ENCODE peak calls at places on chromosomes 2 and 18, in four cellular contexts. W is HepG2, Q is H1, M is K562. L is an unnamed sample.

GRCh38 chr2:225920621-225921020 is 521.1 kb downstream of the NYAP2 start:
- DNase-seq in Q (no peak), M (no peak), W (no peak), L (no peak)

GRCh38 chr2:177165731-177166711 is 46.6 kb upstream of the HNRNPA3 start:
- DNase-seq in M (no peak), W (peak), Q (no peak), L (peak)

GRCh38 chr2:10331033-10331701 is 28.5 kb downstream of the HPCAL1 start:
- DNase-seq in Q (no peak), W (no peak), M (peak), L (peak)

GRCh38 chr18:6547476-6547875 is 132.8 kb upstream of the L3MBTL4 start:
- DNase-seq in Q (no peak), M (no peak), W (no peak), L (no peak)

GRCh38 chr2:172894723-172895387 is 159.2 kb downstream of the RAPGEF4 start:
- DNase-seq in W (no peak), M (no peak), Q (no peak), L (no peak)

GRCh38 chr2:222295368-222296041 is 3.3 kb downstream of the PAX3 start:
- DNase-seq in W (no peak), M (no peak), Q (peak), L (no peak)

GRCh38 chr2:127621981-127622431 is 23.9 kb upstream of the GPR17 start:
- DNase-seq in M (no peak), W (no peak), Q (no peak), L (no peak)

GRCh38 chr2:10305254-10305635 is 2.5 kb downstream of the HPCAL1 start:
- DNase-seq in M (no peak), W (no peak), Q (no peak), L (no peak)

GRCh38 chr2:225889452-225889851 is 489.9 kb downstream of the NYAP2 start:
- DNase-seq in M (no peak), Q (no peak), W (peak), L (no peak)

GRCh38 chr2:112061299-112061698 is 6.2 kb downstream of the TMEM87B start:
- DNase-seq in Q (no peak), M (no peak), W (no peak), L (no peak)

GRCh38 chr2:60439219-60439974 is 114.1 kb downstream of the BCL11A start:
- DNase-seq in M (peak), W (no peak), Q (no peak), L (peak)

GRCh38 chr2:161165811-161166210 is 5.6 kb downstream of the TANK start:
- DNase-seq in M (no peak), Q (no peak), W (no peak), L (no peak)

GRCh38 chr18:7958081-7958896 is 391.2 kb downstream of the PTPRM start:
- DNase-seq in W (no peak), Q (no peak), M (no peak), L (peak)
- TF ChIP-seq RFX5 in W (no peak), Q (no peak), M (no peak), L (no peak)

GRCh38 chr2:101330253-101330921 is 21.9 kb upstream of the RNF149 start:
- DNase-seq in Q (no peak), W (peak), M (no peak), L (no peak)

GRCh38 chr2:101331202-101331601 is 22.7 kb upstream of the RNF149 start:
- DNase-seq in W (no peak), M (no peak), Q (no peak), L (no peak)

GRCh38 chr2:101328474-101329007 is 20.0 kb upstream of the RNF149 start:
- DNase-seq in Q (no peak), W (no peak), M (no peak), L (peak)

GRCh38 chr2:101327863-101328394 is 19.4 kb upstream of the RNF149 start:
- DNase-seq in M (no peak), Q (no peak), W (no peak), L (no peak)

DNA sequence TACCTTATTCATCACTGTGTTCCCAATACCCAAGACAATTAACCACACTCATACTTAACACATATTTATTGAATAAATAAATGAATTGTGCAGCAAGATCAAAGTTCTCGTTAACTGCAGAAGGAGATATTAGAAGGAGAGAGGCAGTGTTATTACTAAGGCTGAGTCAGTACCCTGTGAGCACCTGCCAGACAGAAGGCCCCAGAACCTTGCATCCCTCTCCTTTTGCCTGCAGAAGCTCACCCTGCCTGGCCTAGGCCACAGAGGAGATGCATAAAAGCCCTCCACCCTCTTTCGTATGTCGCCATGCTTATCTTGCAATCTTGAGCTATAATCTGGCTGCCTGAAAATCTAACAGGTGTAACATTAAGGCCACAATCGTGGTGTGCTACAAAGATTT is 20.5 kb upstream of the RNF149 start:
- DNase-seq in W (no peak), Q (no peak), M (no peak), L (no peak)
- TF ChIP-seq CREB1 in W (no peak), Q (no peak), M (no peak), L (no peak)

DNA sequence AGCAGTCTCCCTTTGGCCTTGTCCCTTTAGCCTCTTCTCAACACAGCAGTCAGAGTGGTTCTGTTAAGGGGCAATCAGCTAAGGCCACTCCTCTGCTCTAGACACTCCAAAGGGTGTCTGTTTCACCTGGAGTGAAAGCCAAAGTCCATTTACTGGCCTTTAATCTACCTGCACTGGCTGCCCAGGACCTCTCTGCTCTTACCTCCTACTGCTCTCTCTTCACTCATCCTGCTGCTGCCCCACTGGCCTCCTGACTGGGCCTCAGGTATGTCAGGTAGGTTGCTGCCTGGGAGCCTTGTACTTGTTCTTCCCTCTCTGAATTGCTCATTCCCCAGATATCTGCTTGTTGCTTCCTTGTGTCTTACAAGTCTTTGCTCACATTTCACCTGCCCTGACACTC is 68.2 kb downstream of the PIKFYVE start:
- DNase-seq in Q (no peak), W (no peak), M (no peak), L (no peak)
- TF ChIP-seq RFX5 in Q (no peak), W (no peak), M (no peak), L (no peak)

GRCh38 chr2:25328152-25329085 is 13.3 kb downstream of the DNMT3A start:
- DNase-seq in Q (no peak), M (no peak), W (no peak), L (no peak)

GRCh38 chr2:25331686-25332365 is 9.9 kb downstream of the DNMT3A start:
- DNase-seq in Q (no peak), M (no peak), W (no peak), L (no peak)

GRCh38 chr2:25332571-25332970 is 9.2 kb downstream of the DNMT3A start:
- DNase-seq in W (no peak), Q (no peak), M (no peak), L (no peak)

GRCh38 chr2:25330273-25330672 is 11.5 kb downstream of the DNMT3A start:
- DNase-seq in M (no peak), W (no peak), Q (no peak), L (no peak)

GRCh38 chr2:25330937-25331336 is 10.8 kb downstream of the DNMT3A start:
- DNase-seq in Q (no peak), M (no peak), W (no peak), L (no peak)
- TF ChIP-seq CREB1 in Q (no peak), M (no peak), W (no peak), L (no peak)

DNA sequence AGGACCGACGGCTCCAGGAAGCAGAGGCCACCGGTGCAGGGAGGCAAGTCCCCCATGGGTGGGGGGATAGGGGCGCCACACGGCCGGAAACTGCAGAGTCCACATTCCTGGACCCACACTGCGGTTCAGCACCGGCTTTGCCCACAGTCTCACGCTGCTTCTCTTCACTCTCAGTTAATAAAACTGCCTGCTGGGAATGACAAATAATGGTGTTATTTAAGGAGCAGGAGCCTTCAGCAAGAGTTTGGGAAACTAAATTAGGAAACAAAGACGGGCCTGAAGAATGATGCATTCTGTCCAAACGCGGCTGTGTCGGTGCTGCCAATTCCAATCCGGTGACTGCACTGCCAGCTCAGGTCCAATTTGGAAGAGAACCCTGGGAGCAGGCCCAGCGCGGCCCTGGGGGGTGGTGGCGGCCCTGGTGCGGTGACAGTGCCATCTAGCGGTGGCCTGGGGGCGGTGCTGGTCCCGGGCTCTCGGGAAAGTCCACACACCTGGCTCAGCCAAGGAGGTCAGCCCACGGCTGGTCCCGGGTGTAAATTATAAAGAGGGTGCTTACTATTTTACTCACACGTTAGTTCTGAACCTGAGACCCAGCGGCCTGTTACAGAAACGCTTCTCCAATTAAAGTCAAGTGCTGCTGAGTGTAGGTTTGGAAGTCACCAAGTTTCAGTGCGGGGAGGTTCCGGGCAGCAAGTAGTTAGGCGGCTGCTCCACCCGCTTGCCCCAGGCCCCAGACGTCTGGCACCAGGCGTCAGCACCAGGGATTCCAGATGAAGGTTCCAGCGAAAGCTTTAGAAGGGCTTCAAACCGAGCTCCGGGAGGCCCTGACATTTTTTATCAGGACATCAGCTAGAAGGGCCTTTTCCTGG is 73.2 kb upstream of the PXDN start:
- DNase-seq in W (peak), Q (peak), M (peak), L (no peak)
- TF ChIP-seq RFX5 in W (no peak), Q (no peak), M (no peak), L (no peak)

DNA sequence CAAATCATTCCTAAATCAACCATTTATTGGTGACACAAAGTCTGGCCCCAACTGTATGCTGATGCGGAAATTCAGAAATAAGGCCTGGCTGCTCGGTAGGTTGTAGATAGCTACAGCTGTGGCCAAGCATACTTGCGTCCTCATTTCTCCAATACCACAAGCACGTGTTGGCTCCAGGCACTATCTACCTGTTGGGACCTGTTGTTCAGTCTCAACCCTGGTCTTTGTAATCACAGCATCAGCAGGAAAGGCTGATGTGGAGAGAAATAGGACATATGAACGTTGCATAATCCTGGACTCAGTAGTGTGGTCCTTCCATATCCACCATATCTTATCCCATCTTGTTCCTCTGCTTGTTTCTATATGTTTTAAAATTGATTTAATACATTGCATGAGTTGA is 212.6 kb downstream of the PMAIP1 start:
- DNase-seq in W (no peak), Q (no peak), M (no peak), L (no peak)
- TF ChIP-seq CREB1 in W (no peak), Q (no peak), M (no peak), L (no peak)

DNA sequence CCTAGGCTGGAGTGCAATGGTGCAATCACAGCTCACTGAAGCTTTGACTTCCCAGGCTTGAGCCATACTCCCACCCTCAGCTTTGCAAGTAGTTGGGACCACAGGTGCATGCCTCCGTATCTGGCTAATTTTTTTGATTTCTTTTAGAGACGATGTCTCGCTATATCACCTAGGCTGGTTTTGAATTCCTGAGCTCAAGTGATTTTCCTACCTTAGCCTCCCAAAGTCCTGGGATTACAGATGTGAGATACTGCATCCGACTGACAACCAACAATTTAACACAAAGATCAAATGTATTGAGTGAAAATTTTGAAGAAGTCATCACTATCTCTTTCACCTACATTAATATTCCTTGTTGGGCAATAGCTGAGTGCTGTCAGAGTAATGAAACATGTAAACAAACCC is 181.6 kb downstream of the MYCN start:
- DNase-seq in Q (peak), W (no peak), M (no peak), L (no peak)
- TF ChIP-seq RFX5 in Q (no peak), W (no peak), M (no peak), L (no peak)

DNA sequence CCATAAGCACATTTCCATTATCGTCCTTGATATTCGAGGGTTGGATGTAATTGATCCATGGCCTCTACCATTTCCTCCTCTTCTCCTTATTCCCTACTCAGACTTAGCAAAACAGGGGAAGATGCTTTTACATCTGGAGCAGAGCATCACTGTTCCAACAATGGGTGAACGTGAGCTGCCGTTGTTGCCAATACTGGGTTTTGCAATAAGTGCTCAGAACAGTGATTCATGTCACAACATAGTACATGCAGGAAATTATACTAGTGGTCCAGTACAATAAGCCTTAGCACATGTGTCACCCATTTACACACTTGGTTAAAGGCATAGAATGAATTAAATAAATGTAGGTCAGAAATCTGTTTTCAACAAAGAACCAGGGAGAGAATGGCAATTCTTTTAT is 112.4 kb downstream of the DCC start:
- DNase-seq in Q (no peak), M (no peak), W (no peak), L (no peak)
- TF ChIP-seq CREB1 in Q (no peak), M (no peak), W (no peak), L (no peak)